ENCODE peak calls at places on chromosomes 16 and 17, in six cellular contexts. O, Z, J, V, C and U are unnamed samples.

GRCh38 chr17:75047398-75048098 is 523 bp downstream of the KCTD2 start:
- DNase-seq in O (no peak), Z (peak), J (no peak), V (no peak), C (no peak), U (no peak)

GRCh38 chr16:31132979-31133599 is 2.4 kb downstream of the PRSS8 start:
- DNase-seq in O (no peak), Z (no peak), J (no peak), V (no peak), C (no peak), U (no peak)

GRCh38 chr17:30246460-30246859 is 11.0 kb upstream of the SLC6A4 start:
- DNase-seq in O (no peak), Z (no peak), J (no peak), V (no peak), C (no peak), U (no peak)

GRCh38 chr16:9235837-9236236 is 144.4 kb downstream of the HAPSTR1 start:
- DNase-seq in O (no peak), Z (no peak), J (no peak), V (no peak), C (no peak), U (no peak)

GRCh38 chr16:77618011-77618410 is 104.3 kb upstream of the NUDT7 start:
- DNase-seq in O (no peak), Z (no peak), J (no peak), V (no peak), C (no peak), U (no peak)

GRCh38 chr16:8730335-8730915 is 56.0 kb downstream of the ABAT start:
- DNase-seq in O (peak), Z (no peak), J (no peak), V (no peak), C (no peak), U (no peak)

GRCh38 chr17:59361916-59362810 is 30.7 kb downstream of the YPEL2 start:
- DNase-seq in O (no peak), Z (peak), J (peak), V (peak), C (no peak), U (peak)

GRCh38 chr16:82585675-82586074 is 41.1 kb upstream of the CDH13 start:
- DNase-seq in O (no peak), Z (no peak), J (peak), V (no peak), C (no peak), U (no peak)

GRCh38 chr17:82913304-82914043 is 73.7 kb upstream of the ZNF750 start:
- DNase-seq in O (no peak), Z (no peak), J (no peak), V (no peak), C (no peak), U (no peak)

GRCh38 chr16:12612598-12613101 is 191.0 kb downstream of the CPPED1 start:
- DNase-seq in O (no peak), Z (no peak), J (no peak), V (no peak), C (no peak), U (no peak)

GRCh38 chr17:9361572-9361955 is 214.1 kb downstream of the STX8 start:
- DNase-seq in O (no peak), Z (no peak), J (no peak), V (no peak), C (no peak), U (no peak)

GRCh38 chr16:49590166-49590871 is 216.7 kb downstream of the C16orf78 start:
- DNase-seq in O (no peak), Z (no peak), J (no peak), V (no peak), C (no peak), U (no peak)

GRCh38 chr17:3594056-3594810 is 15.0 kb downstream of the TRPV1 start:
- DNase-seq in O (no peak), Z (no peak), J (no peak), V (no peak), C (no peak), U (no peak)

GRCh38 chr17:61389670-61390478 is 9.8 kb upstream of the TBX2 start:
- DNase-seq in O (no peak), Z (peak), J (peak), V (peak), C (no peak), U (no peak)

GRCh38 chr16:81259916-81260315 is 21.4 kb downstream of the BCO1 start:
- DNase-seq in O (no peak), Z (no peak), J (no peak), V (no peak), C (no peak), U (no peak)

GRCh38 chr17:82301916-82302497 is 15.4 kb downstream of the CD7 start:
- DNase-seq in O (no peak), Z (peak), J (no peak), V (peak), C (no peak), U (peak)

GRCh38 chr17:44865231-44865660 is 17.6 kb downstream of the HIGD1B start:
- DNase-seq in O (peak), Z (peak), J (peak), V (peak), C (peak), U (peak)

GRCh38 chr16:886802-887731 is 83.7 kb downstream of the LMF1 start:
- DNase-seq in O (no peak), Z (no peak), J (no peak), V (no peak), C (no peak), U (no peak)

GRCh38 chr16:2969545-2970521 is 685 bp downstream of the PAQR4 start:
- DNase-seq in O (peak), Z (peak), J (peak), V (peak), C (peak), U (peak)

GRCh38 chr16:69107311-69107962 is 2.0 kb downstream of the HAS3 start:
- DNase-seq in O (peak), Z (no peak), J (no peak), V (no peak), C (no peak), U (no peak)

GRCh38 chr17:14211778-14212177 is 24.9 kb downstream of the CDRT15 start:
- DNase-seq in O (no peak), Z (peak), J (peak), V (no peak), C (no peak), U (no peak)

GRCh38 chr17:76673729-76674128 is 30.2 kb upstream of the ST6GALNAC1 start:
- DNase-seq in O (no peak), Z (no peak), J (no peak), V (no peak), C (no peak), U (no peak)

GRCh38 chr17:3818786-3819185 is 17.8 kb upstream of the ITGAE start:
- DNase-seq in O (no peak), Z (no peak), J (no peak), V (no peak), C (no peak), U (no peak)

GRCh38 chr17:14337596-14338079 is 36.8 kb downstream of the HS3ST3B1 start:
- DNase-seq in O (no peak), Z (no peak), J (no peak), V (peak), C (peak), U (no peak)

GRCh38 chr17:77449373-77449907 is 308.7 kb downstream of the SEC14L1 start:
- DNase-seq in O (no peak), Z (no peak), J (no peak), V (no peak), C (no peak), U (no peak)

GRCh38 chr16:311725-312124 is 28.8 kb downstream of the PDIA2 start:
- DNase-seq in O (no peak), Z (no peak), J (no peak), V (no peak), C (no peak), U (no peak)

GRCh38 chr16:683396-684066 is 603 bp downstream of the JMJD8 start:
- DNase-seq in O (no peak), Z (no peak), J (no peak), V (no peak), C (no peak), U (no peak)

GRCh38 chr17:15404116-15404730 is 62.8 kb upstream of the TEKT3 start:
- DNase-seq in O (no peak), Z (no peak), J (no peak), V (no peak), C (no peak), U (no peak)

GRCh38 chr17:48560452-48560817 is 15.5 kb upstream of the HOXB2 start:
- DNase-seq in O (no peak), Z (no peak), J (no peak), V (no peak), C (no peak), U (no peak)

GRCh38 chr17:15213381-15214087 is 51.6 kb downstream of the PMP22 start:
- DNase-seq in O (peak), Z (no peak), J (no peak), V (no peak), C (no peak), U (no peak)

GRCh38 chr17:64984776-64985521 is 65.7 kb upstream of the LRRC37A3 start:
- DNase-seq in O (no peak), Z (peak), J (no peak), V (peak), C (no peak), U (peak)

GRCh38 chr17:12665263-12666210 is at the start of gene MYOCD:
- DNase-seq in O (peak), Z (no peak), J (peak), V (no peak), C (no peak), U (no peak)

GRCh38 chr17:80847506-80848230 is 144.0 kb upstream of the CHMP6 start:
- DNase-seq in O (no peak), Z (peak), J (no peak), V (no peak), C (no peak), U (peak)

GRCh38 chr16:86545481-86545880 is 9.6 kb downstream of the MTHFSD start:
- DNase-seq in O (no peak), Z (no peak), J (no peak), V (no peak), C (no peak), U (no peak)

GRCh38 chr16:58843675-58844074 is 109.6 kb upstream of the GOT2 start:
- DNase-seq in O (no peak), Z (no peak), J (peak), V (no peak), C (no peak), U (no peak)